ENCODE peak calls at places on chromosome 12, in seven cellular contexts. F, D, T, B, H, A and E are unnamed samples.
A peak's percentile ranks its signal among the peaks of the same experiment; 100 is the strongest.

GRCh38 chr12:56529656-56530055 is 8.0 kb downstream of the RBMS2 start:
- DNase-seq in F (no peak), D (no peak), T (no peak), B (no peak), H (no peak), A (no peak), E (no peak)

GRCh38 chr12:69570545-69571399 is 14.5 kb upstream of the CCT2 start:
- DNase-seq in F (no peak), D (peak; percentile 82), T (peak; percentile 63), B (peak; percentile 66), H (peak; percentile 41), A (peak; percentile 73), E (no peak)

GRCh38 chr12:132276066-132276719 is 53.2 kb downstream of the GALNT9 start:
- DNase-seq in F (no peak), D (no peak), T (no peak), B (no peak), H (no peak), A (no peak), E (no peak)

GRCh38 chr12:95837240-95838038 is 21.3 kb upstream of the SNRPF start:
- DNase-seq in F (no peak), D (no peak), T (no peak), B (no peak), H (no peak), A (no peak), E (no peak)

GRCh38 chr12:107057071-107057834 is 36.1 kb downstream of the CRY1 start:
- DNase-seq in F (no peak), D (no peak), T (no peak), B (no peak), H (peak; percentile 61), A (no peak), E (no peak)

GRCh38 chr12:125889742-125890141 is 824.5 kb downstream of the AACS start:
- DNase-seq in F (no peak), D (peak; percentile 35), T (no peak), B (no peak), H (no peak), A (no peak), E (no peak)

GRCh38 chr12:117292688-117293087 is 68.7 kb downstream of the NOS1 start:
- DNase-seq in F (no peak), D (no peak), T (no peak), B (no peak), H (no peak), A (no peak), E (no peak)

GRCh38 chr12:67593041-67593870 is 55.3 kb upstream of the DYRK2 start:
- DNase-seq in F (no peak), D (no peak), T (no peak), B (peak; percentile 87), H (peak; percentile 50), A (no peak), E (no peak)

GRCh38 chr12:110965574-110965973 is 45.2 kb upstream of the MYL2 start:
- DNase-seq in F (no peak), D (no peak), T (no peak), B (no peak), H (no peak), A (no peak), E (no peak)